ENCODE peak calls at places on chromosomes 6 and 20, in nine cellular contexts. H, P, F, S, T, M, N, R and K are unnamed samples.

GRCh38 chr20:38125157-38126056 is 39.7 kb downstream of the TGM2 start:
- DNase-seq in H (peak; percentile 77), P (no peak), F (no peak), S (no peak), T (peak; percentile 2), M (no peak), N (peak; percentile 70), R (no peak), K (peak; percentile 76)

GRCh38 chr20:40493071-40493470 is 196.0 kb downstream of the MAFB start:
- DNase-seq in H (peak; percentile 75), P (no peak), F (no peak), S (no peak), T (peak; percentile 17), M (peak; percentile 29), N (peak; percentile 18), R (no peak), K (no peak)

GRCh38 chr6:124560836-124561585 is 401.2 kb upstream of the RNF217 start:
- DNase-seq in H (no peak), P (no peak), F (no peak), S (no peak), T (no peak), M (no peak), N (no peak), R (no peak), K (no peak)

GRCh38 chr6:34919651-34920050 is 30.6 kb downstream of the ANKS1A start:
- DNase-seq in H (peak; percentile 87), P (no peak), F (no peak), S (no peak), T (no peak), M (peak; percentile 26), N (no peak), R (no peak), K (no peak)

GRCh38 chr6:1518855-1519254 is 90.9 kb upstream of the FOXC1 start:
- DNase-seq in H (no peak), P (no peak), F (no peak), S (no peak), T (no peak), M (no peak), N (no peak), R (no peak), K (no peak)

GRCh38 chr6:129370268-129370916 is 339.6 kb downstream of the ARHGAP18 start:
- DNase-seq in H (peak; percentile 61), P (peak; percentile 63), F (no peak), S (peak; percentile 22), T (peak; percentile 33), M (peak; percentile 28), N (peak; percentile 29), R (no peak), K (peak; percentile 13)

GRCh38 chr20:47071646-47072185 is 177.1 kb downstream of the EYA2 start:
- DNase-seq in H (no peak), P (no peak), F (no peak), S (no peak), T (no peak), M (no peak), N (no peak), R (no peak), K (no peak)

GRCh38 chr20:2838847-2839671 is 1.4 kb downstream of the PCED1A start:
- DNase-seq in H (no peak), P (no peak), F (no peak), S (no peak), T (no peak), M (no peak), N (no peak), R (no peak), K (no peak)

GRCh38 chr20:62337558-62338293 is 29.4 kb downstream of the LAMA5 start:
- DNase-seq in H (no peak), P (no peak), F (peak; percentile 79), S (no peak), T (no peak), M (no peak), N (no peak), R (no peak), K (no peak)

GRCh38 chr6:147173140-147173539 is 31.1 kb upstream of the STXBP5 start:
- DNase-seq in H (no peak), P (no peak), F (no peak), S (no peak), T (no peak), M (no peak), N (no peak), R (no peak), K (peak; percentile 44)

GRCh38 chr20:49647509-49647908 is 66.2 kb downstream of the B4GALT5 start:
- DNase-seq in H (no peak), P (no peak), F (no peak), S (no peak), T (no peak), M (peak; percentile 32), N (no peak), R (no peak), K (no peak)